ENCODE peak calls at places on chromosome 10, in eight cellular contexts. One of them, this sample, is unnamed.

GRCh38 chr10:34748767-34749166 is 66.3 kb downstream of the PARD3 start:
- DNase-seq in esophagus squamous epithelium: no peak
- DNase-seq in BE2C: no peak
- DNase-seq in fibroblast of mammary gland: no peak
- DNase-seq in fibroblast of lung: no peak
- DNase-seq in NB4: no peak
- DNase-seq in foreskin fibroblast: no peak
- DNase-seq in brain microvascular endothelial cell: no peak
- DNase-seq in this sample: no peak

GRCh38 chr10:71729023-71729649 is 9.6 kb upstream of the C10orf105 start:
- DNase-seq in BE2C: peak
- DNase-seq in NB4: peak
- DNase-seq in brain microvascular endothelial cell: no peak
- DNase-seq in esophagus squamous epithelium: no peak
- DNase-seq in foreskin fibroblast: peak
- DNase-seq in fibroblast of mammary gland: no peak
- DNase-seq in fibroblast of lung: no peak
- DNase-seq in this sample: no peak

GRCh38 chr10:119658274-119658673 is 7.1 kb downstream of the BAG3 start:
- DNase-seq in fibroblast of lung: peak
- DNase-seq in BE2C: peak
- DNase-seq in brain microvascular endothelial cell: peak
- DNase-seq in foreskin fibroblast: peak
- DNase-seq in NB4: peak
- DNase-seq in fibroblast of mammary gland: peak
- DNase-seq in esophagus squamous epithelium: no peak
- DNase-seq in this sample: peak

GRCh38 chr10:59631882-59632281 is 77.8 kb downstream of the SLC16A9 start:
- DNase-seq in foreskin fibroblast: no peak
- DNase-seq in BE2C: no peak
- DNase-seq in fibroblast of lung: no peak
- DNase-seq in NB4: no peak
- DNase-seq in esophagus squamous epithelium: no peak
- DNase-seq in fibroblast of mammary gland: peak
- DNase-seq in brain microvascular endothelial cell: no peak
- DNase-seq in this sample: no peak

GRCh38 chr10:33113111-33113856 is 155.3 kb upstream of the ITGB1 start:
- DNase-seq in BE2C: no peak
- DNase-seq in brain microvascular endothelial cell: peak
- DNase-seq in fibroblast of mammary gland: peak
- DNase-seq in foreskin fibroblast: peak
- DNase-seq in NB4: no peak
- DNase-seq in fibroblast of lung: peak
- DNase-seq in esophagus squamous epithelium: no peak
- DNase-seq in this sample: peak

GRCh38 chr10:63210611-63211196 is 77.6 kb downstream of the NRBF2 start:
- DNase-seq in brain microvascular endothelial cell: no peak
- DNase-seq in fibroblast of lung: peak
- DNase-seq in foreskin fibroblast: no peak
- DNase-seq in esophagus squamous epithelium: no peak
- DNase-seq in fibroblast of mammary gland: peak
- DNase-seq in NB4: peak
- DNase-seq in BE2C: no peak
- DNase-seq in this sample: no peak

GRCh38 chr10:12822374-12823170 is 178.9 kb downstream of the CCDC3 start:
- DNase-seq in foreskin fibroblast: no peak
- DNase-seq in BE2C: no peak
- DNase-seq in fibroblast of lung: no peak
- DNase-seq in brain microvascular endothelial cell: no peak
- DNase-seq in NB4: no peak
- DNase-seq in fibroblast of mammary gland: no peak
- DNase-seq in esophagus squamous epithelium: no peak
- DNase-seq in this sample: no peak

GRCh38 chr10:86821600-86821999 is 65.2 kb downstream of the BMPR1A start:
- DNase-seq in esophagus squamous epithelium: no peak
- DNase-seq in foreskin fibroblast: peak
- DNase-seq in BE2C: no peak
- DNase-seq in fibroblast of mammary gland: peak
- DNase-seq in NB4: no peak
- DNase-seq in fibroblast of lung: peak
- DNase-seq in brain microvascular endothelial cell: peak
- DNase-seq in this sample: peak

GRCh38 chr10:79438021-79438698 is 7.3 kb downstream of the ZCCHC24 start:
- DNase-seq in foreskin fibroblast: peak
- DNase-seq in fibroblast of lung: peak
- DNase-seq in brain microvascular endothelial cell: no peak
- DNase-seq in fibroblast of mammary gland: peak
- DNase-seq in NB4: peak
- DNase-seq in esophagus squamous epithelium: no peak
- DNase-seq in BE2C: no peak
- DNase-seq in this sample: no peak

GRCh38 chr10:14396441-14397048 is 65.8 kb upstream of the FRMD4A start:
- DNase-seq in NB4: no peak
- DNase-seq in foreskin fibroblast: peak
- DNase-seq in fibroblast of lung: no peak
- DNase-seq in brain microvascular endothelial cell: peak
- DNase-seq in BE2C: no peak
- DNase-seq in fibroblast of mammary gland: peak
- DNase-seq in esophagus squamous epithelium: no peak
- DNase-seq in this sample: peak

GRCh38 chr10:71920540-71921318 is 43.5 kb upstream of the CHST3 start:
- DNase-seq in esophagus squamous epithelium: no peak
- DNase-seq in fibroblast of lung: peak
- DNase-seq in brain microvascular endothelial cell: peak
- DNase-seq in fibroblast of mammary gland: peak
- DNase-seq in BE2C: no peak
- DNase-seq in foreskin fibroblast: peak
- DNase-seq in NB4: no peak
- DNase-seq in this sample: peak

DNA sequence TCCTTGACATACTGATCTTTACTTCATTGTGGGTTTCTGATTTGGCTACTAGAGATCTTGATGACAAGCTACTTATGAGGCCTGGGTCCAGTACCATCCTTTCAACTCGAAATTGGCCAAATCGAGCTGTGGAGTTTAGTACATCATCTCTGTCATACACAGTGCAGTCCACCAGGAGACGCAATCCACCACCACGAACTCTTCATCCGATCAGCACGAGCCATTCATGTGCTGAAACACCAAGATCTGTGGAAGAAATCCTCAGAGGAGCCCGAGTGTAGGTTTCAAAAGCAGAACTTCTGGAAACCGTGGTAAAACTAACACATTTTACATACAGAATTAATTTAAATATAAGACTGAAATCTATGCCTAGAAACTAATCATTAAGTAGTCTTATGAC is 14.2 kb downstream of the DNAJC9 start:
- DNase-seq in foreskin fibroblast: no peak
- DNase-seq in esophagus squamous epithelium: no peak
- DNase-seq in fibroblast of lung: no peak
- DNase-seq in fibroblast of mammary gland: peak
- DNase-seq in brain microvascular endothelial cell: no peak
- DNase-seq in NB4: peak
- DNase-seq in BE2C: peak
- DNase-seq in this sample: no peak
- TF ChIP-seq CTCF in foreskin fibroblast: no peak
- TF ChIP-seq CTCF in esophagus squamous epithelium: peak
- TF ChIP-seq CTCF in fibroblast of lung: no peak
- TF ChIP-seq CTCF in fibroblast of mammary gland: peak
- TF ChIP-seq CTCF in brain microvascular endothelial cell: peak
- TF ChIP-seq CTCF in NB4: peak
- TF ChIP-seq CTCF in BE2C: peak
- TF ChIP-seq CTCF in this sample: no peak

GRCh38 chr10:132965411-132966057 is 23.2 kb upstream of the CFAP46 start:
- DNase-seq in brain microvascular endothelial cell: no peak
- DNase-seq in esophagus squamous epithelium: no peak
- DNase-seq in fibroblast of lung: no peak
- DNase-seq in NB4: no peak
- DNase-seq in fibroblast of mammary gland: no peak
- DNase-seq in foreskin fibroblast: no peak
- DNase-seq in BE2C: no peak
- DNase-seq in this sample: no peak

GRCh38 chr10:132961864-132962622 is 19.7 kb upstream of the CFAP46 start:
- DNase-seq in esophagus squamous epithelium: no peak
- DNase-seq in BE2C: no peak
- DNase-seq in NB4: no peak
- DNase-seq in brain microvascular endothelial cell: peak
- DNase-seq in fibroblast of mammary gland: peak
- DNase-seq in fibroblast of lung: peak
- DNase-seq in foreskin fibroblast: peak
- DNase-seq in this sample: peak

GRCh38 chr10:132963430-132963960 is 21.1 kb upstream of the CFAP46 start:
- DNase-seq in fibroblast of lung: no peak
- DNase-seq in NB4: no peak
- DNase-seq in BE2C: no peak
- DNase-seq in brain microvascular endothelial cell: no peak
- DNase-seq in foreskin fibroblast: no peak
- DNase-seq in esophagus squamous epithelium: no peak
- DNase-seq in fibroblast of mammary gland: no peak
- DNase-seq in this sample: no peak

GRCh38 chr10:132962623-132963429 is 20.5 kb upstream of the CFAP46 start:
- DNase-seq in brain microvascular endothelial cell: peak
- DNase-seq in fibroblast of lung: peak
- DNase-seq in esophagus squamous epithelium: no peak
- DNase-seq in foreskin fibroblast: peak
- DNase-seq in BE2C: no peak
- DNase-seq in fibroblast of mammary gland: peak
- DNase-seq in NB4: no peak
- DNase-seq in this sample: peak

DNA sequence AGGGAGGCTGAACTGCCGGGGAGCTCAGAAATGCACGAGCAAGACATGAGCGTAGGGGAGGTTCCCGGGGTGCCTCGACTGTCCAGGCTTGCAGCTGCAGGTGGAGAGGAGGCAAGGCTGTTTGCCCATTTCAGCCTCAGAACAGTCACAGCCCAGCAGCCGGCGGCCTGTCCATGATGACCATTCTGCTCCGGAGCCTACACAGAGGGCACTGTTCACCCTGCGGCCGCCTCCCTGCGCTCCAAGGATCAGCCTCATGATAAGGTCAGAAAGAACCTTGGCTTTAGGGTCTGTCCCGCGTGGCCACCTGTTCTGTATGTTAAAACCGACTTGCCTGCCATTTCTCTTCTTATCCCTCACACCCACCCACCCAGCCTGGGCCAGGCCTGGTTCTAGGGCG is 21.9 kb upstream of the CFAP46 start:
- DNase-seq in BE2C: no peak
- DNase-seq in fibroblast of lung: no peak
- DNase-seq in foreskin fibroblast: no peak
- DNase-seq in esophagus squamous epithelium: no peak
- DNase-seq in NB4: no peak
- DNase-seq in fibroblast of mammary gland: no peak
- DNase-seq in brain microvascular endothelial cell: no peak
- DNase-seq in this sample: no peak
- H3K4me3 ChIP-seq in BE2C: no peak
- H3K4me3 ChIP-seq in fibroblast of lung: no peak
- H3K4me3 ChIP-seq in foreskin fibroblast: no peak
- H3K4me3 ChIP-seq in esophagus squamous epithelium: no peak
- H3K4me3 ChIP-seq in NB4: no peak
- H3K4me3 ChIP-seq in fibroblast of mammary gland: no peak
- H3K4me3 ChIP-seq in brain microvascular endothelial cell: no peak
- H3K4me3 ChIP-seq in this sample: no peak

DNA sequence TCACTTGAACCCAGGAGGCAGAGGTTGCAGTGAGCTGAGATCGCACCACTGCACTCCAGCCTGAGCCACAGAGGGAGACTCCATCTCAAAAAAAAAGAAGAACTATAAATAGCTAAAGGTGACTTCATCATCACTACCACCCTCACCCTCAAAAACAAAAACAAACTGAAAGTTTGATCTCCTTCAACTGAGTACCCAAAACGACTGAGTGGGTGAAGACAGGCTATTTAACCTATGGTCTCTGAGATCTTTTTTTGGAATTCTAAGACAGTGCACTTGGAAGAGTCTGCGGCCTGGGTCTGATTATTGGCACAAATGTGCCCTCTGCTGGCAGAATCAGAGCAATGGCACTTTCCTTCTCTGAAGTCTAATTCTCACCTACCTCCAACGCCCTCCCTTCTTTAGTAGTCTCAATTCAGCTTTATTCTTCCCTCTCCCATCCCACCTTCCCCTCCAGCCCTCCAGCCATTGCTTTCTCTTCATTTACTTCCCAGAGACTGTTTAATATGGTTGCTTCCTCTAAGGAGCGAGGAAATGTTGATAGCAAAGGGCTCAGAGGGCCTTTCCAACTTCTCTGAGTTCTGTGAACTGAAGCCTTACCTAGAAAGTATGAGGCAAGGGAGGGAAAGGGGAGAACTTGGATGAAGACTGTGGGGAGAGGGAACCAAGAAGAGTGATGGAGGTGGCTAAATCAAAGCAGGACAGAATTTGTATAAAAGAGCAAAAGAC is 2.9 kb upstream of the MYOZ1 start:
- DNase-seq in fibroblast of lung: peak
- DNase-seq in foreskin fibroblast: peak
- DNase-seq in esophagus squamous epithelium: no peak
- DNase-seq in BE2C: peak
- DNase-seq in brain microvascular endothelial cell: peak
- DNase-seq in NB4: peak
- DNase-seq in fibroblast of mammary gland: peak
- DNase-seq in this sample: peak
- TF ChIP-seq CTCF in fibroblast of lung: peak
- TF ChIP-seq CTCF in foreskin fibroblast: peak
- TF ChIP-seq CTCF in esophagus squamous epithelium: peak
- TF ChIP-seq CTCF in BE2C: peak
- TF ChIP-seq CTCF in brain microvascular endothelial cell: peak
- TF ChIP-seq CTCF in NB4: peak
- TF ChIP-seq CTCF in fibroblast of mammary gland: peak
- TF ChIP-seq CTCF in this sample: peak

DNA sequence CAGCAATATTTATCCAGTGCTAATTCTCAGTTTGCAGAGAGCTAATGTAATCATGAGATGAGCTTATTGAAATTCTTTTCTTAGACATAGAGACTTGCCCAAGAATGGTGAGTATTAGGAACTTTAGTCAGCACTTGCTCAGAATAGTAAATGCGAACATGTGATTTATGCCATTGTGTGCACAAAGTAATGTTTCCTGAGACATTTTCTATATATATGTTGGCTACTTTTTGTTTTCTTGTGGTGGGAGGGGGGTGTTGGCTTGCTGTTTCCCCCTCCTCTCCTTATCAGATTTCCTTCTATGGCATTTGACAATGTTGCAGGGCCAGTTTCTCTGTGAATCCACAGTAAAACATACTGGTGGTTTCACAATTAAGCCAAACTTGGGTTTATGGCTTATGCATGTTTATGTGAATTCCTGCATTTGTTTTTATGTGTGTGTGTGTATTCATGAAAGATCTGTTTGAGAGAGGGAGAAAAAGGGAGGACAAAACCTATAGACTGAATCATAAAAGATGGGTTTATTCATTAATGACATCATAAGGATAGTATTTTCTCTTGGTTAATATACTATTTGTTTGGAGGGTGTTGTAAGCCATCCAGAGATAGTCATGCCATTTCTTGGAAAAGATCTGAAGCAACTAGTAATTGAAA is 36.3 kb downstream of the ARID5B start:
- DNase-seq in fibroblast of lung: peak
- DNase-seq in NB4: no peak
- DNase-seq in brain microvascular endothelial cell: no peak
- DNase-seq in esophagus squamous epithelium: no peak
- DNase-seq in fibroblast of mammary gland: peak
- DNase-seq in BE2C: no peak
- DNase-seq in foreskin fibroblast: peak
- DNase-seq in this sample: peak
- H3K4me3 ChIP-seq in fibroblast of lung: no peak
- H3K4me3 ChIP-seq in NB4: no peak
- H3K4me3 ChIP-seq in brain microvascular endothelial cell: no peak
- H3K4me3 ChIP-seq in esophagus squamous epithelium: no peak
- H3K4me3 ChIP-seq in fibroblast of mammary gland: no peak
- H3K4me3 ChIP-seq in BE2C: no peak
- H3K4me3 ChIP-seq in foreskin fibroblast: no peak
- H3K4me3 ChIP-seq in this sample: no peak

This sample was measured in fibroblast of pulmonary artery.